ENCODE peak calls at places on chromosomes 1 and 21, in five cellular contexts. One of them, this sample, is unnamed.
A peak's percentile ranks its signal among the peaks of the same experiment; 100 is the strongest.

GRCh38 chr1:63124666-63125191 is 197.6 kb upstream of the FOXD3 start:
- DNase-seq in K562: no peak
- DNase-seq in HepG2: peak; percentile 46
- DNase-seq in A549: no peak
- DNase-seq in GM12878: peak; percentile 34
- DNase-seq in this sample: no peak

GRCh38 chr1:118788372-118788955 is 199.7 kb downstream of the TBX15 start:
- DNase-seq in HepG2: no peak
- DNase-seq in K562: no peak
- DNase-seq in GM12878: no peak
- DNase-seq in A549: no peak
- DNase-seq in this sample: no peak

GRCh38 chr1:215794151-215794550 is 227.0 kb downstream of the KCTD3 start:
- DNase-seq in K562: no peak
- DNase-seq in A549: no peak
- DNase-seq in GM12878: no peak
- DNase-seq in HepG2: no peak
- DNase-seq in this sample: no peak

GRCh38 chr1:56901720-56902119 is 47.1 kb downstream of the C8A start:
- DNase-seq in A549: no peak
- DNase-seq in HepG2: no peak
- DNase-seq in K562: no peak
- DNase-seq in GM12878: no peak
- DNase-seq in this sample: no peak

GRCh38 chr1:28592314-28593071 is 428 bp downstream of the RAB42 start:
- DNase-seq in A549: no peak
- DNase-seq in GM12878: no peak
- DNase-seq in K562: peak; percentile 69
- DNase-seq in HepG2: no peak
- DNase-seq in this sample: peak; percentile 55

GRCh38 chr1:181608951-181609350 is 125.6 kb downstream of the CACNA1E start:
- DNase-seq in A549: no peak
- DNase-seq in GM12878: no peak
- DNase-seq in HepG2: no peak
- DNase-seq in K562: no peak
- DNase-seq in this sample: peak; percentile 51

GRCh38 chr21:44046734-44047133 is 34.6 kb downstream of the TRAPPC10 start:
- DNase-seq in HepG2: no peak
- DNase-seq in K562: no peak
- DNase-seq in GM12878: no peak
- DNase-seq in A549: no peak
- DNase-seq in this sample: no peak

GRCh38 chr1:30693820-30694219 is 29.6 kb downstream of the MATN1 start:
- DNase-seq in GM12878: no peak
- DNase-seq in K562: no peak
- DNase-seq in A549: no peak
- DNase-seq in HepG2: no peak
- DNase-seq in this sample: no peak

GRCh38 chr1:12014141-12014981 is 4.9 kb upstream of the MIIP start:
- DNase-seq in GM12878: no peak
- DNase-seq in K562: peak; percentile 61
- DNase-seq in A549: no peak
- DNase-seq in HepG2: no peak
- DNase-seq in this sample: no peak

GRCh38 chr1:154955039-154955717 is 721 bp downstream of the PBXIP1 start:
- DNase-seq in GM12878: no peak
- DNase-seq in A549: no peak
- DNase-seq in HepG2: peak; percentile 77
- DNase-seq in K562: peak; percentile 71
- DNase-seq in this sample: no peak

GRCh38 chr1:9069324-9070100 is at the start of gene SLC2A5:
- DNase-seq in A549: no peak
- DNase-seq in K562: no peak
- DNase-seq in GM12878: peak; percentile 93
- DNase-seq in HepG2: no peak
- DNase-seq in this sample: no peak

GRCh38 chr1:65431111-65431705 is 10.7 kb downstream of the LEPR start:
- DNase-seq in GM12878: no peak
- DNase-seq in K562: peak; percentile 31
- DNase-seq in HepG2: peak; percentile 43
- DNase-seq in A549: no peak
- DNase-seq in this sample: no peak

GRCh38 chr1:154474802-154475201 is 27.2 kb upstream of the TDRD10 start:
- DNase-seq in GM12878: no peak
- DNase-seq in A549: no peak
- DNase-seq in K562: no peak
- DNase-seq in HepG2: peak; percentile 51
- DNase-seq in this sample: no peak

GRCh38 chr1:177912991-177913390 is 56.9 kb downstream of the SEC16B start:
- DNase-seq in HepG2: peak; percentile 10
- DNase-seq in A549: no peak
- DNase-seq in K562: no peak
- DNase-seq in GM12878: no peak
- DNase-seq in this sample: no peak

GRCh38 chr1:177915641-177916040 is 54.2 kb downstream of the SEC16B start:
- DNase-seq in GM12878: no peak
- DNase-seq in K562: no peak
- DNase-seq in A549: no peak
- DNase-seq in HepG2: no peak
- DNase-seq in this sample: no peak

GRCh38 chr1:177914603-177915002 is 55.3 kb downstream of the SEC16B start:
- DNase-seq in HepG2: peak; percentile 36
- DNase-seq in K562: no peak
- DNase-seq in GM12878: no peak
- DNase-seq in A549: no peak
- DNase-seq in this sample: no peak

GRCh38 chr1:177909416-177909815 is 60.4 kb downstream of the SEC16B start:
- DNase-seq in K562: no peak
- DNase-seq in A549: no peak
- DNase-seq in HepG2: no peak
- DNase-seq in GM12878: no peak
- DNase-seq in this sample: no peak

GRCh38 chr1:177913762-177914540 is 55.9 kb downstream of the SEC16B start:
- DNase-seq in GM12878: no peak
- DNase-seq in HepG2: peak; percentile 17
- DNase-seq in K562: no peak
- DNase-seq in A549: peak; percentile 20
- DNase-seq in this sample: peak; percentile 57
- TF ChIP-seq KDM1A in GM12878: no peak
- TF ChIP-seq KDM1A in HepG2: no peak
- TF ChIP-seq KDM1A in K562: no peak
- TF ChIP-seq KDM1A in A549: no peak
- TF ChIP-seq KDM1A in this sample: no peak

GRCh38 chr1:44802306-44803061 is 2.3 kb downstream of the PLK3 start:
- DNase-seq in GM12878: no peak
- DNase-seq in HepG2: no peak
- DNase-seq in A549: no peak
- DNase-seq in K562: peak; percentile 68
- DNase-seq in this sample: no peak
- TF ChIP-seq KDM1A in GM12878: no peak
- TF ChIP-seq KDM1A in HepG2: no peak
- TF ChIP-seq KDM1A in A549: no peak
- TF ChIP-seq KDM1A in K562: no peak
- TF ChIP-seq KDM1A in this sample: no peak

GRCh38 chr1:194857413-194857812 is 1671.0 kb upstream of the B3GALT2 start:
- DNase-seq in GM12878: no peak
- DNase-seq in K562: no peak
- DNase-seq in HepG2: no peak
- DNase-seq in A549: no peak
- DNase-seq in this sample: no peak

GRCh38 chr1:194865367-194865766 is 1679.0 kb upstream of the B3GALT2 start:
- DNase-seq in K562: no peak
- DNase-seq in A549: no peak
- DNase-seq in GM12878: no peak
- DNase-seq in HepG2: no peak
- DNase-seq in this sample: no peak

GRCh38 chr1:194860248-194861201 is 1674.1 kb upstream of the B3GALT2 start:
- DNase-seq in A549: no peak
- DNase-seq in K562: no peak
- DNase-seq in HepG2: no peak
- DNase-seq in GM12878: no peak
- DNase-seq in this sample: no peak

GRCh38 chr1:194866153-194866552 is 1679.7 kb upstream of the B3GALT2 start:
- DNase-seq in HepG2: no peak
- DNase-seq in A549: no peak
- DNase-seq in K562: no peak
- DNase-seq in GM12878: no peak
- DNase-seq in this sample: no peak

DNA sequence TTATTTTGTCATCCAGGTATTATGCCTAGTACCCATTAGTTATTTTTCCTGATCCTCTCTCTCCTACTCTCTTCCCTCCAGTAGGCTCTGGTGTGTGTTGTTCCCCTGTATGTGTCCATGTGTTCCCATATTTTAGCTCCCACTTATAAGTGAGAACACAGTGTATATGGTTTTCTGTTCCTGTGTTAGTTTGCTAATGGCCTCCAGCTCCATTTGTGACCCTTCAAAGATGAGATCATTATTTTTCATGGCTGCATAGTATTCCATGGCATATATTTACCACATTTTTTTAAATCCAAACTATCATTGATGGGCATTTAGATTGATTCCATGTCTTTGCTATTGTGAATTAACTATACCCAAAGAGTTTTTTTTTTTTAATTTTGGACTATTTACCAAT is 1675.7 kb upstream of the B3GALT2 start:
- DNase-seq in HepG2: no peak
- DNase-seq in A549: no peak
- DNase-seq in GM12878: no peak
- DNase-seq in K562: no peak
- DNase-seq in this sample: no peak
- TF ChIP-seq KDM1A in HepG2: no peak
- TF ChIP-seq KDM1A in A549: no peak
- TF ChIP-seq KDM1A in GM12878: no peak
- TF ChIP-seq KDM1A in K562: peak; percentile 82
- TF ChIP-seq KDM1A in this sample: peak; percentile 71

GRCh38 chr21:36710729-36711048 is 11.8 kb downstream of the SIM2 start:
- DNase-seq in HepG2: no peak
- DNase-seq in K562: peak; percentile 45
- DNase-seq in A549: no peak
- DNase-seq in GM12878: no peak
- DNase-seq in this sample: no peak
- TF ChIP-seq KDM1A in HepG2: no peak
- TF ChIP-seq KDM1A in K562: no peak
- TF ChIP-seq KDM1A in A549: no peak
- TF ChIP-seq KDM1A in GM12878: no peak
- TF ChIP-seq KDM1A in this sample: no peak

GRCh38 chr1:55286851-55287602 is 71.9 kb upstream of the USP24 start:
- DNase-seq in HepG2: no peak
- DNase-seq in GM12878: no peak
- DNase-seq in A549: no peak
- DNase-seq in K562: no peak
- DNase-seq in this sample: no peak

GRCh38 chr1:55289042-55289441 is 73.9 kb upstream of the USP24 start:
- DNase-seq in A549: no peak
- DNase-seq in GM12878: no peak
- DNase-seq in K562: no peak
- DNase-seq in HepG2: no peak
- DNase-seq in this sample: no peak

GRCh38 chr1:55287732-55288131 is 72.6 kb upstream of the USP24 start:
- DNase-seq in HepG2: no peak
- DNase-seq in GM12878: no peak
- DNase-seq in A549: no peak
- DNase-seq in K562: no peak
- DNase-seq in this sample: no peak

GRCh38 chr1:55289614-55290013 is 74.5 kb upstream of the USP24 start:
- DNase-seq in A549: no peak
- DNase-seq in HepG2: no peak
- DNase-seq in K562: no peak
- DNase-seq in GM12878: no peak
- DNase-seq in this sample: no peak

DNA sequence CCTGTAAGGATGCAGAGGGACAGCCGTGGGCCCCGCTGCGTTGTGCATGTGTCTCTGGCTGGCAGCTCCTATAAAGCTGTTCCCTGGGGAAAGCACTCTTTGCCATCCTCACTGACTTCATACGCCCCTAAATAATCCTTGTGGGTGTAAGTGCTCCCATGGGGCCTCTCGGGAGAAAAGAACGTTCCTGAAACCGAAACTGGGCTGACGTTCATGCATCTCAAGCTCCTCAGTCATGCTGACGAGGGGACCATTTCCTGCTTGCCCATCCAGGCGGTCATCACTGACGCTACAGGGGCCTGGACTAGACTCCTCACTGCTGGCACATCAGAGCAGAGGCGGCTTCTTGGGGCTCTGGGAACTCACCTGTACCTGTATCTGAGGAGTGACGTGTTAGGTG is 73.1 kb upstream of the USP24 start:
- DNase-seq in GM12878: peak; percentile 55
- DNase-seq in A549: no peak
- DNase-seq in HepG2: no peak
- DNase-seq in K562: no peak
- DNase-seq in this sample: no peak
- TF ChIP-seq KDM1A in GM12878: no peak
- TF ChIP-seq KDM1A in A549: no peak
- TF ChIP-seq KDM1A in HepG2: no peak
- TF ChIP-seq KDM1A in K562: no peak
- TF ChIP-seq KDM1A in this sample: no peak

DNA sequence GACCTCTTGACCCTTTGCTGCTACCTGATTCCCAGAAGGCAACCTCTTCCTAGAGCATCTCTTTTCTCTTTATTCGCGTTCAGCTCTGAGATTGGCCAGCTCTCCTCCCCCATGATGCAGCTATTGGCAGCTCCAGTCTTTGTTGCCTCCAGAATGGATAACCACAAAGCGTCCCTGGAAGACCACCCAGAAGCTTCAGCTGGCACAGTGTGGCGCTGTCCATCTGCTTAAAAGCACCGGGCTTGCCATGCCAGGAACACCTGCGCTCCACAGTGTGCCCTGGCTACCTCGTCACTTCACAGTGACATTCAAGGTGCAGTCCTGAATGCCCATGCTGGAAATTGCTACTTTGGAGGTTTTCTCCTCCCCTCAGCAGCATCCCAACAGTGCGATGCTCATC is 353.9 kb downstream of the LMO4 start:
- DNase-seq in HepG2: no peak
- DNase-seq in K562: no peak
- DNase-seq in GM12878: no peak
- DNase-seq in A549: no peak
- DNase-seq in this sample: no peak
- TF ChIP-seq KDM1A in HepG2: no peak
- TF ChIP-seq KDM1A in K562: no peak
- TF ChIP-seq KDM1A in GM12878: no peak
- TF ChIP-seq KDM1A in A549: no peak
- TF ChIP-seq KDM1A in this sample: no peak